ENCODE peak calls at places on chromosomes 5 and 9, in four cellular contexts. G is vagina, U is upper lobe of right lung, L is neural progenitor cell. I is an unnamed sample. For H3K27me3, the result is how much of the 10 kb centered on the place peaks cover.

GRCh38 chr5:108382784-108383358 is 973 bp upstream of the FBXL17 start:
- DNase-seq in U (no peak), L (peak), G (no peak), I (no peak)

GRCh38 chr5:151298063-151298462 is 5.5 kb downstream of the SLC36A3 start:
- DNase-seq in L (peak), U (no peak), G (no peak), I (peak)

GRCh38 chr9:36423196-36423595 is 23.1 kb upstream of the RNF38 start:
- DNase-seq in L (peak), G (no peak), U (no peak), I (no peak)

GRCh38 chr5:58358436-58358835 is 101.5 kb downstream of the PLK2 start:
- DNase-seq in U (no peak), L (no peak), G (no peak), I (no peak)

GRCh38 chr5:76291305-76292077 is 111.6 kb upstream of the IQGAP2 start:
- DNase-seq in U (no peak), G (no peak), L (no peak), I (no peak)

GRCh38 chr5:37951946-37952721 is 112.3 kb upstream of the GDNF start:
- DNase-seq in L (no peak), U (no peak), G (no peak), I (peak)

GRCh38 chr9:137422668-137423000 is 328 bp downstream of the EXD3 start:
- DNase-seq in L (peak), G (no peak), U (no peak), I (peak)

GRCh38 chr9:114588671-114589526 is 1.3 kb downstream of the ATP6V1G1 start:
- DNase-seq in L (peak), G (no peak), U (no peak), I (no peak)

GRCh38 chr9:32395483-32396216 is 11.2 kb downstream of the ACO1 start:
- DNase-seq in G (no peak), L (no peak), U (no peak), I (no peak)

GRCh38 chr5:77641963-77642589 is 3.6 kb upstream of the OTP start:
- DNase-seq in L (peak), U (no peak), G (no peak), I (no peak)

GRCh38 chr5:109844148-109844547 is 154.4 kb downstream of the MAN2A1 start:
- DNase-seq in L (no peak), U (no peak), G (no peak), I (no peak)

GRCh38 chr9:4620881-4621555 is 41.1 kb upstream of the PLPP6 start:
- DNase-seq in U (no peak), G (no peak), L (peak), I (no peak)

GRCh38 chr9:6869081-6869948 is 111.5 kb downstream of the KDM4C start:
- DNase-seq in G (no peak), L (no peak), U (no peak), I (no peak)

GRCh38 chr9:126796758-126797157 is 8.1 kb upstream of the ZBTB43 start:
- DNase-seq in U (no peak), G (no peak), L (no peak), I (no peak)

GRCh38 chr5:82620957-82621600 is 342.9 kb upstream of the RPS23 start:
- DNase-seq in G (no peak), U (no peak), L (no peak), I (no peak)

GRCh38 chr5:150765019-150765788 is 6.4 kb upstream of the DCTN4 start:
- DNase-seq in U (no peak), G (no peak), L (no peak), I (no peak)

GRCh38 chr5:53069626-53070025 is 39.9 kb downstream of the MOCS2 start:
- DNase-seq in L (no peak), G (no peak), U (no peak), I (no peak)

GRCh38 chr9:111175350-111175749 is 137.1 kb upstream of the LPAR1 start:
- DNase-seq in L (no peak), U (no peak), G (no peak), I (no peak)

GRCh38 chr5:132064738-132065331 is 4.4 kb downstream of the IL3 start:
- DNase-seq in U (peak), L (peak), G (no peak), I (peak)

GRCh38 chr5:176550275-176550831 is 1.2 kb downstream of the CDHR2 start:
- DNase-seq in U (no peak), L (no peak), G (no peak), I (no peak)

GRCh38 chr5:149675467-149676201 is 54.5 kb upstream of the PPARGC1B start:
- DNase-seq in U (no peak), L (no peak), G (no peak), I (no peak)

GRCh38 chr5:57937501-57937900 is 454.9 kb upstream of the ACTBL2 start:
- DNase-seq in L (no peak), U (no peak), G (no peak), I (no peak)

GRCh38 chr9:101739311-101739710 is 864 bp upstream of the GRIN3A start:
- DNase-seq in L (no peak), U (no peak), G (no peak), I (peak)

GRCh38 chr5:140322751-140323731 is 20.1 kb upstream of the PFDN1 start:
- DNase-seq in L (peak), G (no peak), U (no peak), I (no peak)

GRCh38 chr5:77993141-77993540 is 217.0 kb upstream of the TBCA start:
- DNase-seq in G (no peak), U (no peak), L (no peak), I (no peak)

GRCh38 chr5:31939151-31939550 is 235.0 kb downstream of the GOLPH3 start:
- DNase-seq in G (no peak), L (no peak), U (no peak), I (no peak)
- H3K27me3 ChIP-seq in G (under half), L (under half), U (under half), I (under half)

DNA sequence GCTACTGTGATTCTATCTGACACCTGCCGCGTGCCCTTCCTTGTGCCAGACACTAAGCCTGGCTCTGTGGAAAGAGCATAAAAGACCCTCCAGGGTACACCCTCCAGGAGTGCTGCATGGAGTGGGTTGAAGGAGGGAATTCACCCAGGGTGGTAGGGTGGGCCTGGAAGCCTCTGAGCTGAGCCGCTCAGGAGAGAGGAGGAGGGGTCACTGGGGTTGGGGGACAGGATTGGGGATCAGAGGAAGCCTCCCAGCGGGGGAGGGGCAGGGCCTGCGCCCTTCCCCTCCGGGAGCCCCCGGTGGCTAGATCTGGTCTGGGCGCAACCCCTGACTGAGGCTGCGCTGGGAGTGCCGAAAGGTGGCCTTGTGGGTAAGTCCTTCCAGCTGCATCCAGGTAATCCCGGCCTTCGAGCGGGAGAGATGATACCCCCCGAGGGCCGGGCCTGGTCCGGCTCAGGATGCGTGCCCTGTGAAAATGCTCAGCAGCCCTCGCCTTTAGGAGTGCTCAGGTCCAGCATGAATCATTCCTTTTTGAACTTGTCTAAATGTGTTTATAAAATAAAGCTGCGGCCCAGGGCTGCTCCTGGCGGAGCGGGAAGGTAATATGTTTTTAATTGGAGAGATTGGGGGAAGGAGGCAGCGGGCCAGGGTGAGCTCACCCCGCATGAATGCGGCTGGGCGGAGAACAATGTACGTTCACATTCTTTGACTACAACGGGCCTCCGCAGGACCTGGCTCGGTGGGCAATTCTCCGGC is 118.1 kb upstream of the SMIM23 start:
- DNase-seq in U (no peak), L (peak), G (no peak), I (peak)
- H3K27me3 ChIP-seq in U (under half), L (under half), G (under half), I (under half)

DNA sequence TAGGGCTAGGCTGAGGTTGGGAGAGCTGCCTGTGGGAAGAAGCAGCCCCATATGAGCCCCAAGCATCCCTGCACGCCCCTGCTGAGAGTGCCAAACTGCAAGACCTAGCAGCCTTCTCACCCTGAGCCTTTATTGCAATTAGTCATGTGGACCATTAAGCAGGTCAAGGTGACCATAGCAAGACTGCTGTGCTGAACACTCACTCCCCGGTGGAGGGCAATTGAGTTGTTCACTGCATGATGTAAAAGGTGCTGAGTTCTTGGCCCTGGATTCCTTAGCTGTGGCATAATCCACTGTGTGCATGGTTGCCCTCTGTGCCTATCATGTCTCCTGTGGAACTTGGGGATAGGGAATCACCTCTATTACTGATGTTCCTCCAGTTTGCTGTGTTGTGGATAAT is 131.1 kb downstream of the FOXD1 start:
- DNase-seq in L (no peak), G (no peak), U (no peak), I (no peak)
- H3K27me3 ChIP-seq in L (under half), G (under half), U (half or more), I (under half)

DNA sequence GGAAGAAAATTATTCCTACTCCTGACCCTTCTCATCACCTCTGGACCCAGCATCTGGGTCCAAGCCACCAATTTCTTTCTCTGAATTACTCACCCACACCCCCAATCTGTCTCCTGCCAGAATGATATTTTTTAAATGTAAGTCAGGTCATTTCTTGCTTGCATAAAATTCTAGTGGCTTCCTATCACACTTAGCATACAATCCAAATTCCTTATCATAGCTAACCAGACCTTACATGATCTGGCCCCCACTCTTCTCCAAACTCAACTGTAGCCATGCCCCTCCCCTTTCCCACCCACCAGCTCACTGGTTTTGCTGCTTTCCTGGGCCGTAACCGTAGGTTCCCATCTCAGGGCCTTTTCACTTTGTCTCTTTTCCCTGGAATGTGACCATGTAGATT is 15.2 kb downstream of the HTR4 start:
- DNase-seq in U (no peak), L (no peak), G (no peak), I (no peak)
- H3K27me3 ChIP-seq in U (under half), L (under half), G (under half), I (under half)

GRCh38 chr9:71490810-71491209 is 277.5 kb downstream of the CEMIP2 start:
- DNase-seq in G (no peak), L (peak), U (no peak), I (peak)
- H3K27me3 ChIP-seq in G (under half), L (under half), U (under half), I (under half)

I was measured in H7.